ENCODE peak calls at places on chromosome 18, in seven cellular contexts. One of them, this sample, is unnamed.

GRCh38 chr18:79400591-79401381 is 5.1 kb downstream of the NFATC1 start:
- DNase-seq in ascending aorta: no peak
- DNase-seq in dorsolateral prefrontal cortex: no peak
- DNase-seq in tibial artery: no peak
- DNase-seq in fibroblast of lung: no peak
- DNase-seq in A673: no peak
- DNase-seq in MM.1S: no peak
- DNase-seq in this sample: no peak

GRCh38 chr18:44093253-44093652 is 587.4 kb upstream of the SETBP1 start:
- DNase-seq in ascending aorta: no peak
- DNase-seq in dorsolateral prefrontal cortex: no peak
- DNase-seq in tibial artery: no peak
- DNase-seq in fibroblast of lung: peak
- DNase-seq in A673: no peak
- DNase-seq in MM.1S: no peak
- DNase-seq in this sample: no peak

GRCh38 chr18:9701604-9702324 is 6.3 kb upstream of the RAB31 start:
- DNase-seq in ascending aorta: peak
- DNase-seq in dorsolateral prefrontal cortex: no peak
- DNase-seq in tibial artery: no peak
- DNase-seq in fibroblast of lung: no peak
- DNase-seq in A673: no peak
- DNase-seq in MM.1S: no peak
- DNase-seq in this sample: no peak

GRCh38 chr18:43465483-43465882 is 188.2 kb upstream of the SYT4 start:
- DNase-seq in ascending aorta: no peak
- DNase-seq in dorsolateral prefrontal cortex: no peak
- DNase-seq in tibial artery: no peak
- DNase-seq in fibroblast of lung: no peak
- DNase-seq in A673: no peak
- DNase-seq in MM.1S: no peak
- DNase-seq in this sample: no peak

GRCh38 chr18:40413160-40413559 is 1541.9 kb upstream of the PIK3C3 start:
- DNase-seq in ascending aorta: no peak
- DNase-seq in dorsolateral prefrontal cortex: peak
- DNase-seq in tibial artery: no peak
- DNase-seq in fibroblast of lung: no peak
- DNase-seq in A673: peak
- DNase-seq in MM.1S: no peak
- DNase-seq in this sample: no peak

GRCh38 chr18:37294951-37295350 is 270.6 kb downstream of the CELF4 start:
- DNase-seq in ascending aorta: no peak
- DNase-seq in dorsolateral prefrontal cortex: no peak
- DNase-seq in tibial artery: no peak
- DNase-seq in fibroblast of lung: no peak
- DNase-seq in A673: peak
- DNase-seq in MM.1S: no peak
- DNase-seq in this sample: no peak

GRCh38 chr18:364221-364620 is 96.4 kb upstream of the THOC1 start:
- DNase-seq in ascending aorta: no peak
- DNase-seq in dorsolateral prefrontal cortex: no peak
- DNase-seq in tibial artery: no peak
- DNase-seq in fibroblast of lung: peak
- DNase-seq in A673: peak
- DNase-seq in MM.1S: no peak
- DNase-seq in this sample: no peak

GRCh38 chr18:3481696-3482210 is 31.8 kb downstream of the TGIF1 start:
- DNase-seq in ascending aorta: no peak
- DNase-seq in dorsolateral prefrontal cortex: no peak
- DNase-seq in tibial artery: no peak
- DNase-seq in fibroblast of lung: no peak
- DNase-seq in A673: peak
- DNase-seq in MM.1S: no peak
- DNase-seq in this sample: no peak

GRCh38 chr18:79522451-79523220 is 126.9 kb downstream of the NFATC1 start:
- DNase-seq in ascending aorta: no peak
- DNase-seq in dorsolateral prefrontal cortex: peak
- DNase-seq in tibial artery: peak
- DNase-seq in fibroblast of lung: no peak
- DNase-seq in A673: no peak
- DNase-seq in MM.1S: no peak
- DNase-seq in this sample: no peak

GRCh38 chr18:23924813-23925212 is 89.7 kb upstream of the TTC39C start:
- DNase-seq in ascending aorta: no peak
- DNase-seq in dorsolateral prefrontal cortex: no peak
- DNase-seq in tibial artery: no peak
- DNase-seq in fibroblast of lung: peak
- DNase-seq in A673: peak
- DNase-seq in MM.1S: no peak
- DNase-seq in this sample: no peak

GRCh38 chr18:12839526-12840196 is 44.4 kb downstream of the PTPN2 start:
- DNase-seq in ascending aorta: no peak
- DNase-seq in dorsolateral prefrontal cortex: no peak
- DNase-seq in tibial artery: no peak
- DNase-seq in fibroblast of lung: peak
- DNase-seq in A673: no peak
- DNase-seq in MM.1S: peak
- DNase-seq in this sample: no peak

GRCh38 chr18:77376043-77376732 is 126.5 kb downstream of the GALR1 start:
- DNase-seq in ascending aorta: no peak
- DNase-seq in dorsolateral prefrontal cortex: no peak
- DNase-seq in tibial artery: no peak
- DNase-seq in fibroblast of lung: peak
- DNase-seq in A673: no peak
- DNase-seq in MM.1S: no peak
- DNase-seq in this sample: no peak

GRCh38 chr18:67425724-67426123 is 90.8 kb downstream of the DSEL start:
- DNase-seq in ascending aorta: no peak
- DNase-seq in dorsolateral prefrontal cortex: no peak
- DNase-seq in tibial artery: no peak
- DNase-seq in fibroblast of lung: peak
- DNase-seq in A673: no peak
- DNase-seq in MM.1S: no peak
- DNase-seq in this sample: no peak

GRCh38 chr18:43116699-43117294 is 1.3 kb upstream of the RIT2 start:
- DNase-seq in ascending aorta: no peak
- DNase-seq in dorsolateral prefrontal cortex: no peak
- DNase-seq in tibial artery: no peak
- DNase-seq in fibroblast of lung: no peak
- DNase-seq in A673: no peak
- DNase-seq in MM.1S: no peak
- DNase-seq in this sample: no peak

GRCh38 chr18:58937204-58937603 is 72.5 kb downstream of the ZNF532 start:
- DNase-seq in ascending aorta: no peak
- DNase-seq in dorsolateral prefrontal cortex: no peak
- DNase-seq in tibial artery: no peak
- DNase-seq in fibroblast of lung: peak
- DNase-seq in A673: peak
- DNase-seq in MM.1S: no peak
- DNase-seq in this sample: no peak

GRCh38 chr18:28281400-28281799 is 104.5 kb upstream of the CDH2 start:
- DNase-seq in ascending aorta: no peak
- DNase-seq in dorsolateral prefrontal cortex: no peak
- DNase-seq in tibial artery: no peak
- DNase-seq in fibroblast of lung: peak
- DNase-seq in A673: no peak
- DNase-seq in MM.1S: no peak
- DNase-seq in this sample: no peak

GRCh38 chr18:54776282-54776977 is 51.8 kb upstream of the RAB27B start:
- DNase-seq in ascending aorta: no peak
- DNase-seq in dorsolateral prefrontal cortex: no peak
- DNase-seq in tibial artery: peak
- DNase-seq in fibroblast of lung: peak
- DNase-seq in A673: peak
- DNase-seq in MM.1S: no peak
- DNase-seq in this sample: no peak

DNA sequence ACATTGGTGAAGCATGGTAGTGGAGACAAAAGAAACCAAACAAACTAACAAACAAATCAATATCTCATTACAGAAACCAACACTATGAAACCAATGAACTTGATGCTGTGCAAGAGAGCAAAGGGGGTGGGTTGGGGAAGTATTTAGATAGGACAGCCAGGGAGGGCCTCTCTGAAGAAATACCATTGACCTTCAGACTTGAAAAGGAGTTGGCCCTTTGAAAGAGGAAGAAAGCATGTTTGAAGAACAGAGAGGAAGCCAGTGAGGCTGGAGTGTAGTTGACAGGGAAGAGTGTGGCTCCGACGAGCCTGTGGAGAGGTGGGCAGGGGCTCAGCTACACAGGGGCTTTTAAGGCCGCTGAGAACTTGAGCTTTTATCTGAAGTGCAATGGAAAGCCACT is 151.0 kb upstream of the GATA6 start:
- DNase-seq in ascending aorta: no peak
- DNase-seq in dorsolateral prefrontal cortex: no peak
- DNase-seq in tibial artery: no peak
- DNase-seq in fibroblast of lung: no peak
- DNase-seq in A673: no peak
- DNase-seq in MM.1S: no peak
- DNase-seq in this sample: no peak
- TF ChIP-seq CTCF in ascending aorta: no peak
- TF ChIP-seq CTCF in dorsolateral prefrontal cortex: no peak
- TF ChIP-seq CTCF in tibial artery: no peak
- TF ChIP-seq CTCF in fibroblast of lung: no peak
- TF ChIP-seq CTCF in A673: no peak
- TF ChIP-seq CTCF in MM.1S: no peak
- TF ChIP-seq CTCF in this sample: no peak

GRCh38 chr18:22166070-22166972 is 3.1 kb upstream of the GATA6 start:
- DNase-seq in ascending aorta: peak
- DNase-seq in dorsolateral prefrontal cortex: no peak
- DNase-seq in tibial artery: peak
- DNase-seq in fibroblast of lung: no peak
- DNase-seq in A673: peak
- DNase-seq in MM.1S: no peak
- DNase-seq in this sample: peak

GRCh38 chr18:22167091-22167470 is 2.3 kb upstream of the GATA6 start:
- DNase-seq in ascending aorta: peak
- DNase-seq in dorsolateral prefrontal cortex: no peak
- DNase-seq in tibial artery: peak
- DNase-seq in fibroblast of lung: no peak
- DNase-seq in A673: no peak
- DNase-seq in MM.1S: no peak
- DNase-seq in this sample: no peak

GRCh38 chr18:22164337-22165048 is 4.9 kb upstream of the GATA6 start:
- DNase-seq in ascending aorta: no peak
- DNase-seq in dorsolateral prefrontal cortex: no peak
- DNase-seq in tibial artery: no peak
- DNase-seq in fibroblast of lung: no peak
- DNase-seq in A673: no peak
- DNase-seq in MM.1S: no peak
- DNase-seq in this sample: no peak

GRCh38 chr18:22165049-22165602 is 4.3 kb upstream of the GATA6 start:
- DNase-seq in ascending aorta: peak
- DNase-seq in dorsolateral prefrontal cortex: no peak
- DNase-seq in tibial artery: no peak
- DNase-seq in fibroblast of lung: no peak
- DNase-seq in A673: no peak
- DNase-seq in MM.1S: no peak
- DNase-seq in this sample: no peak

GRCh38 chr18:22165603-22166069 is 3.8 kb upstream of the GATA6 start:
- DNase-seq in ascending aorta: no peak
- DNase-seq in dorsolateral prefrontal cortex: no peak
- DNase-seq in tibial artery: no peak
- DNase-seq in fibroblast of lung: no peak
- DNase-seq in A673: no peak
- DNase-seq in MM.1S: no peak
- DNase-seq in this sample: no peak
- H3K4me3 ChIP-seq in ascending aorta: peak
- H3K4me3 ChIP-seq in dorsolateral prefrontal cortex: no peak
- H3K4me3 ChIP-seq in tibial artery: peak
- H3K4me3 ChIP-seq in fibroblast of lung: no peak
- H3K4me3 ChIP-seq in A673: no peak
- H3K4me3 ChIP-seq in MM.1S: no peak
- H3K4me3 ChIP-seq in this sample: peak

DNA sequence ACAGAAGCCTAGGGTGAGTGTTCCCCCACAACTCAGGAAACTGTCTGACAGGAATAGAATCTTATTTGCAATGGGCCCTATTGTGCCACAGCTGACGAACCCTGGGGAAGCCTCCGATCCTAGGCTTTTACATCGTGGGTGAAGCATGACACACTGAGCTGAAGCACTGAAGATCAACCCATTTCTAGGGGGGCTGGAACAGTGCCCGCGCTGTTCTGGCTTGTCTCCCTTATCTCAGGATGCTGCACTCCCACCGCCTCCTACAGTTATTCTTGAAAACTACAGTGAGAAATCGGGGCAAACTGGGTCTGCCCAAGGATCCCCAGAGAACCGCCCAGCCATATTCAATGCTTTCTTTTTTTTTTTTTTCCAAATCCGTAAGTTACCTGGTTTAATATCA is 41.1 kb downstream of the NETO1 start:
- DNase-seq in ascending aorta: no peak
- DNase-seq in dorsolateral prefrontal cortex: peak
- DNase-seq in tibial artery: no peak
- DNase-seq in fibroblast of lung: no peak
- DNase-seq in A673: no peak
- DNase-seq in MM.1S: no peak
- DNase-seq in this sample: no peak
- TF ChIP-seq CTCF in ascending aorta: no peak
- TF ChIP-seq CTCF in dorsolateral prefrontal cortex: no peak
- TF ChIP-seq CTCF in tibial artery: no peak
- TF ChIP-seq CTCF in fibroblast of lung: no peak
- TF ChIP-seq CTCF in A673: no peak
- TF ChIP-seq CTCF in MM.1S: no peak
- TF ChIP-seq CTCF in this sample: no peak

GRCh38 chr18:35972197-35973000 is at the start of gene RMP24:
- DNase-seq in ascending aorta: peak
- DNase-seq in dorsolateral prefrontal cortex: peak
- DNase-seq in tibial artery: peak
- DNase-seq in fibroblast of lung: peak
- DNase-seq in A673: peak
- DNase-seq in MM.1S: peak
- DNase-seq in this sample: peak

GRCh38 chr18:35971661-35972196 is 750 bp upstream of the RMP24 start:
- DNase-seq in ascending aorta: no peak
- DNase-seq in dorsolateral prefrontal cortex: no peak
- DNase-seq in tibial artery: no peak
- DNase-seq in fibroblast of lung: no peak
- DNase-seq in A673: no peak
- DNase-seq in MM.1S: no peak
- DNase-seq in this sample: no peak

GRCh38 chr18:35968278-35968880 is 4.1 kb upstream of the RMP24 start:
- DNase-seq in ascending aorta: no peak
- DNase-seq in dorsolateral prefrontal cortex: no peak
- DNase-seq in tibial artery: no peak
- DNase-seq in fibroblast of lung: no peak
- DNase-seq in A673: no peak
- DNase-seq in MM.1S: no peak
- DNase-seq in this sample: no peak

GRCh38 chr18:35973650-35974049 is 1.2 kb downstream of the RMP24 start:
- DNase-seq in ascending aorta: no peak
- DNase-seq in dorsolateral prefrontal cortex: no peak
- DNase-seq in tibial artery: no peak
- DNase-seq in fibroblast of lung: no peak
- DNase-seq in A673: no peak
- DNase-seq in MM.1S: no peak
- DNase-seq in this sample: no peak

DNA sequence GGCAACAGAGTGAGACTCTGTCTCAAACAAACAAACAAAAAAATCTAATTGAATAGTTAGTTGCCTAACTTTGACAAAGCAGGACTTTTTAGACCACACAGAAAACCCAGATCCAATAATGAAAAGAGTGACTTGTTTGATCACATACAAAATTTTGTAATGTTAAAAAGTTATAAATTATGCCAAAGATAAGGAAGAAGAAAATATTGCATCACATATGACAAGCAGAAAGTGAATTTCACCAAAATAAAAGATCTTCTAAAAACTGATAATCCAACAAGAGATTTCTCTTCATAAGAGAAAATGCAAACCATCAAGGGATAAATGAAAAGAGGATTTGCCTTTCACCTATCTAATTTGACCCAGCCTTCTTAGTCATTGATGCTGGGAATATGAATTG is 2.8 kb upstream of the RMP24 start:
- DNase-seq in ascending aorta: no peak
- DNase-seq in dorsolateral prefrontal cortex: no peak
- DNase-seq in tibial artery: no peak
- DNase-seq in fibroblast of lung: peak
- DNase-seq in A673: no peak
- DNase-seq in MM.1S: no peak
- DNase-seq in this sample: no peak
- H3K4me3 ChIP-seq in ascending aorta: no peak
- H3K4me3 ChIP-seq in dorsolateral prefrontal cortex: no peak
- H3K4me3 ChIP-seq in tibial artery: no peak
- H3K4me3 ChIP-seq in fibroblast of lung: no peak
- H3K4me3 ChIP-seq in A673: no peak
- H3K4me3 ChIP-seq in MM.1S: no peak
- H3K4me3 ChIP-seq in this sample: no peak

This sample was measured in thoracic aorta.